ENCODE peak calls at places on chromosomes 2 and 18, in ten cellular contexts. T is endothelial cell of umbilical vein, D is sigmoid colon, R is K562, X is spleen, U is vagina, Y is SK-N-SH, G is prostate gland, H is esophagus muscularis mucosa, L is breast epithelium. M is an unnamed sample.

GRCh38 chr2:231655494-231656408 is 52.6 kb upstream of the PTMA start:
- DNase-seq in T (no peak), D (no peak), R (no peak), X (no peak), U (no peak), Y (peak), G (no peak), H (no peak), L (no peak), M (no peak)

GRCh38 chr2:219687266-219687665 is 59.8 kb downstream of the SLC4A3 start:
- DNase-seq in T (no peak), D (no peak), R (no peak), X (no peak), U (no peak), Y (no peak), G (no peak), H (no peak), L (no peak), M (no peak)

GRCh38 chr2:105515581-105516415 is 116.9 kb upstream of the FHL2 start:
- DNase-seq in T (peak), D (no peak), R (no peak), X (no peak), U (no peak), Y (no peak), G (peak), H (peak), L (peak), M (no peak)

GRCh38 chr2:157897106-157897971 is 21.2 kb upstream of the ACVR1 start:
- DNase-seq in T (no peak), D (no peak), R (no peak), X (no peak), U (no peak), Y (no peak), G (no peak), H (no peak), L (no peak), M (no peak)

GRCh38 chr18:41144444-41144843 is 810.6 kb upstream of the PIK3C3 start:
- DNase-seq in T (no peak), D (no peak), R (no peak), X (no peak), U (no peak), Y (no peak), G (no peak), H (no peak), L (no peak), M (no peak)

GRCh38 chr2:65025453-65026128 is 30.6 kb upstream of the CEP68 start:
- DNase-seq in T (no peak), D (no peak), R (no peak), X (no peak), U (no peak), Y (no peak), G (no peak), H (no peak), L (no peak), M (no peak)

GRCh38 chr2:98730851-98731708 is at the start of gene MGAT4A:
- DNase-seq in T (peak), D (peak), R (peak), X (peak), U (no peak), Y (peak), G (peak), H (no peak), L (peak), M (peak)

GRCh38 chr2:16869711-16870110 is 204.1 kb upstream of the CYRIA start:
- DNase-seq in T (no peak), D (no peak), R (no peak), X (no peak), U (no peak), Y (no peak), G (peak), H (no peak), L (no peak), M (no peak)

GRCh38 chr18:8741524-8741923 is 36.2 kb downstream of the MTCL1 start:
- DNase-seq in T (peak), D (no peak), R (no peak), X (no peak), U (no peak), Y (no peak), G (peak), H (no peak), L (no peak), M (no peak)

GRCh38 chr2:174492963-174493431 is 6.2 kb upstream of the GPR155 start:
- DNase-seq in T (no peak), D (no peak), R (no peak), X (peak), U (no peak), Y (no peak), G (no peak), H (no peak), L (no peak), M (no peak)

GRCh38 chr18:64037812-64038414 is 68.0 kb downstream of the SERPINB8 start:
- DNase-seq in T (peak), D (no peak), R (peak), X (no peak), U (no peak), Y (peak), G (no peak), H (no peak), L (no peak), M (no peak)

GRCh38 chr18:28204154-28204553 is 27.2 kb upstream of the CDH2 start:
- DNase-seq in T (peak), D (no peak), R (no peak), X (no peak), U (no peak), Y (no peak), G (no peak), H (no peak), L (no peak), M (no peak)

GRCh38 chr18:52322307-52322706 is 17.7 kb upstream of the DCC start:
- DNase-seq in T (no peak), D (no peak), R (no peak), X (no peak), U (no peak), Y (no peak), G (no peak), H (no peak), L (no peak), M (no peak)

GRCh38 chr2:61111708-61112107 is 46.0 kb downstream of the SANBR start:
- DNase-seq in T (no peak), D (no peak), R (no peak), X (no peak), U (no peak), Y (no peak), G (no peak), H (no peak), L (no peak), M (no peak)

GRCh38 chr18:8142131-8142711 is 467.0 kb upstream of the RAB12 start:
- DNase-seq in T (peak), D (no peak), R (peak), X (no peak), U (no peak), Y (no peak), G (no peak), H (no peak), L (no peak), M (no peak)

GRCh38 chr18:8942021-8942908 is 160.2 kb upstream of the NDUFV2 start:
- DNase-seq in T (no peak), D (no peak), R (no peak), X (no peak), U (no peak), Y (no peak), G (no peak), H (no peak), L (no peak), M (no peak)

GRCh38 chr2:180071797-180072196 is 64.7 kb upstream of the CWC22 start:
- DNase-seq in T (no peak), D (no peak), R (no peak), X (no peak), U (no peak), Y (no peak), G (no peak), H (no peak), L (no peak), M (no peak)

GRCh38 chr18:8063733-8064132 is 496.6 kb downstream of the PTPRM start:
- DNase-seq in T (no peak), D (no peak), R (no peak), X (no peak), U (no peak), Y (no peak), G (no peak), H (no peak), L (no peak), M (no peak)

GRCh38 chr2:197356136-197356535 is 45.6 kb upstream of the ANKRD44 start:
- DNase-seq in T (no peak), D (no peak), R (no peak), X (no peak), U (no peak), Y (no peak), G (no peak), H (no peak), L (no peak), M (no peak)

GRCh38 chr18:6382968-6383367 is 31.7 kb downstream of the L3MBTL4 start:
- DNase-seq in T (no peak), D (no peak), R (no peak), X (no peak), U (no peak), Y (no peak), G (no peak), H (no peak), L (no peak), M (no peak)

GRCh38 chr2:222938327-222938726 is 77.5 kb downstream of the ACSL3 start:
- DNase-seq in T (no peak), D (no peak), R (no peak), X (no peak), U (no peak), Y (no peak), G (no peak), H (no peak), L (no peak), M (no peak)
- H3K27ac ChIP-seq in T (no peak), D (no peak), R (peak), X (no peak), U (no peak), Y (no peak), G (no peak), H (no peak), L (no peak), M (no peak)

GRCh38 chr2:69188174-69188900 is 175.4 kb downstream of the ANTXR1 start:
- DNase-seq in T (no peak), D (no peak), R (no peak), X (no peak), U (no peak), Y (no peak), G (no peak), H (no peak), L (no peak), M (no peak)

GRCh38 chr2:69190743-69191425 is 177.9 kb downstream of the ANTXR1 start:
- DNase-seq in T (no peak), D (no peak), R (no peak), X (no peak), U (no peak), Y (no peak), G (no peak), H (no peak), L (no peak), M (no peak)

GRCh38 chr2:69191672-69192071 is 178.7 kb downstream of the ANTXR1 start:
- DNase-seq in T (no peak), D (no peak), R (no peak), X (no peak), U (no peak), Y (peak), G (no peak), H (no peak), L (no peak), M (no peak)

GRCh38 chr2:69195706-69196105 is 182.7 kb downstream of the ANTXR1 start:
- DNase-seq in T (peak), D (no peak), R (no peak), X (no peak), U (no peak), Y (no peak), G (no peak), H (no peak), L (no peak), M (no peak)

GRCh38 chr2:69192176-69192945 is 179.4 kb downstream of the ANTXR1 start:
- DNase-seq in T (no peak), D (no peak), R (no peak), X (no peak), U (no peak), Y (no peak), G (no peak), H (no peak), L (no peak), M (no peak)
- TF ChIP-seq CTCF in T (no peak), D (no peak), R (no peak), X (no peak), U (no peak), Y (no peak), G (no peak), H (no peak), L (no peak), M (no peak)

DNA sequence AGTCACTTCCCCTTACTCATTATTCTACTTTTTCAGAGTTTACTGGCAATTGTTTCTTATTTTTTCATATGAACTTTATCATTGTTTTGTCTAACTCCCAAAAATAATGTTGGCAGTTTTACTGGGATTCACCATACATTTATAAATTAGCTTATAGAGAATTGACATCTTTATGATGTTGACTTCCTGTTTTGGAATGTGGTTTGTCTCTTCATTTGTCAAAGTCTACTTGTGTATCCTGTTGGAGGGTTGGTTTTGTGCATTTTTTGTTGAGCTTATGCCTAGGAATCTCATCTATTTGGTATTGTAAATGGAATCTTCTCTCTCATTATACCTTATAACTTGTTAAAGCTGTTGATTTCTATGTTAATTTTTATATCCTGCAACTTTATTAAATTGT is 16.4 kb downstream of the EPC2 start:
- DNase-seq in T (peak), D (no peak), R (no peak), X (no peak), U (no peak), Y (no peak), G (no peak), H (no peak), L (no peak), M (no peak)
- TF ChIP-seq POLR2AphosphoS5 in T (no peak), D (no peak), R (no peak), X (no peak), U (no peak), Y (no peak), G (no peak), H (no peak), L (no peak), M (no peak)

DNA sequence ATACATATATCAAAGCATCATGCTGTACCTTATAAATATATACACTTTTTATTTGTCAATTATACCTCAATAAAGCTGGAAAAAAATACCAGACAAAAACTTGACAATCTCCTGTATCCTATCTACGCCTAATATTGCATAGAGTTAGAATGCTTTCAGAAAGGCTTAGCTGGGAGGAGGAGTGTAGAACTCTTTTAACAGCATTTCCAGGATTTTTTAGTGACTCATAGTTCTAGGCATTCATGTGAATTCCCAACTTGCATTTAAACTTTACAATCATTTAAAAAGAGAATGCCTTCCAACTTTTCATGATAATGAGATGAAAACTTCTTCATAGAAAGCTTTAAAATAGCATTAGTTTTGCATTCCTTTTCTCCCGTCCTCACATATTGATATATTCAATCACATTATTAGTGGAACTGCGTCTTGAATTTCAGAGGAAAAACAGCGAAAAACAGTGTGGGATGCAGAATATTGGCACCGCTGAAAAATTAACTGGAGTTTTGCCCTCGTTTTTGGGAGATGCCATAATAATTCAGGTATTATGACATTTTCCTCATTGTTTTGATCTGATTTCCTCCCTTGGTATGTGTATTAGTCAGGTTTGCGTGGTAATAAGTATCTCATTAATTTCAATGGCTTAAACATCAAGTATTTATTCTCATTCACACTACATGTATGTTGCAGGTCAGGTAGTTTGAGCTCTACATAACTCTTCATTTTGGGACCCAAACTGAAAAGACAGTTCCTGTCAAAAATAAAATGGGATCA is 293.1 kb upstream of the FIGN start:
- DNase-seq in T (no peak), D (no peak), R (no peak), X (no peak), U (no peak), Y (no peak), G (no peak), H (no peak), L (no peak), M (no peak)
- H3K27ac ChIP-seq in T (no peak), D (no peak), R (no peak), X (no peak), U (no peak), Y (no peak), G (no peak), H (no peak), L (no peak), M (no peak)

M was measured in suprapubic skin.